ENCODE peak calls at places on chromosomes 16 and 17, in eight cellular contexts. One of them, this sample, is unnamed.

GRCh38 chr17:51064061-51064735 is 56.5 kb downstream of the SPAG9 start:
- DNase-seq in GM20000: no peak
- DNase-seq in upper lobe of right lung: no peak
- DNase-seq in DND-41: no peak
- DNase-seq in stimulated activated CD4-positive, alpha-beta T cell treated with anti-CD3 and anti-CD28 coated beads, Interleukin-4, amount 100 ng/mL, for 4 hours: no peak
- DNase-seq in non-pigmented ciliary epithelial cell: no peak
- DNase-seq in coronary artery: no peak
- DNase-seq in hypothalamus: no peak
- DNase-seq in this sample: no peak

GRCh38 chr16:11781773-11782172 is 15.3 kb downstream of the ZC3H7A start:
- DNase-seq in non-pigmented ciliary epithelial cell: no peak
- DNase-seq in GM20000: no peak
- DNase-seq in hypothalamus: peak; percentile 34
- DNase-seq in stimulated activated CD4-positive, alpha-beta T cell treated with anti-CD3 and anti-CD28 coated beads, Interleukin-4, amount 100 ng/mL, for 4 hours: no peak
- DNase-seq in DND-41: no peak
- DNase-seq in coronary artery: no peak
- DNase-seq in upper lobe of right lung: no peak
- DNase-seq in this sample: no peak

GRCh38 chr17:82734987-82735866 is at the start of gene FN3K:
- DNase-seq in upper lobe of right lung: peak; percentile 86
- DNase-seq in GM20000: peak; percentile 61
- DNase-seq in stimulated activated CD4-positive, alpha-beta T cell treated with anti-CD3 and anti-CD28 coated beads, Interleukin-4, amount 100 ng/mL, for 4 hours: peak; percentile 45
- DNase-seq in coronary artery: peak; percentile 84
- DNase-seq in hypothalamus: peak; percentile 70
- DNase-seq in DND-41: no peak
- DNase-seq in non-pigmented ciliary epithelial cell: no peak
- DNase-seq in this sample: peak; percentile 91

GRCh38 chr16:11291021-11291716 is 10.0 kb upstream of the PRM1 start:
- DNase-seq in non-pigmented ciliary epithelial cell: no peak
- DNase-seq in coronary artery: no peak
- DNase-seq in upper lobe of right lung: no peak
- DNase-seq in DND-41: no peak
- DNase-seq in stimulated activated CD4-positive, alpha-beta T cell treated with anti-CD3 and anti-CD28 coated beads, Interleukin-4, amount 100 ng/mL, for 4 hours: no peak
- DNase-seq in GM20000: no peak
- DNase-seq in hypothalamus: no peak
- DNase-seq in this sample: no peak

GRCh38 chr16:56868175-56868574 is 3.2 kb downstream of the SLC12A3 start:
- DNase-seq in GM20000: no peak
- DNase-seq in stimulated activated CD4-positive, alpha-beta T cell treated with anti-CD3 and anti-CD28 coated beads, Interleukin-4, amount 100 ng/mL, for 4 hours: no peak
- DNase-seq in coronary artery: no peak
- DNase-seq in DND-41: no peak
- DNase-seq in non-pigmented ciliary epithelial cell: no peak
- DNase-seq in upper lobe of right lung: no peak
- DNase-seq in hypothalamus: no peak
- DNase-seq in this sample: no peak

GRCh38 chr17:7951143-7951792 is 19.3 kb downstream of the CNTROB start:
- DNase-seq in upper lobe of right lung: no peak
- DNase-seq in non-pigmented ciliary epithelial cell: no peak
- DNase-seq in coronary artery: no peak
- DNase-seq in DND-41: no peak
- DNase-seq in stimulated activated CD4-positive, alpha-beta T cell treated with anti-CD3 and anti-CD28 coated beads, Interleukin-4, amount 100 ng/mL, for 4 hours: peak; percentile 45
- DNase-seq in hypothalamus: no peak
- DNase-seq in GM20000: peak; percentile 67
- DNase-seq in this sample: no peak

GRCh38 chr17:36057900-36058299 is 6.2 kb upstream of the CCL18 start:
- DNase-seq in hypothalamus: no peak
- DNase-seq in stimulated activated CD4-positive, alpha-beta T cell treated with anti-CD3 and anti-CD28 coated beads, Interleukin-4, amount 100 ng/mL, for 4 hours: no peak
- DNase-seq in DND-41: no peak
- DNase-seq in non-pigmented ciliary epithelial cell: no peak
- DNase-seq in coronary artery: no peak
- DNase-seq in GM20000: no peak
- DNase-seq in upper lobe of right lung: no peak
- DNase-seq in this sample: no peak

GRCh38 chr16:11602321-11602720 is 15.6 kb upstream of the LITAF start:
- DNase-seq in coronary artery: no peak
- DNase-seq in GM20000: no peak
- DNase-seq in stimulated activated CD4-positive, alpha-beta T cell treated with anti-CD3 and anti-CD28 coated beads, Interleukin-4, amount 100 ng/mL, for 4 hours: no peak
- DNase-seq in non-pigmented ciliary epithelial cell: no peak
- DNase-seq in hypothalamus: no peak
- DNase-seq in DND-41: no peak
- DNase-seq in upper lobe of right lung: peak; percentile 3
- DNase-seq in this sample: no peak

GRCh38 chr17:30249460-30249859 is 14.0 kb upstream of the SLC6A4 start:
- DNase-seq in stimulated activated CD4-positive, alpha-beta T cell treated with anti-CD3 and anti-CD28 coated beads, Interleukin-4, amount 100 ng/mL, for 4 hours: no peak
- DNase-seq in GM20000: no peak
- DNase-seq in DND-41: no peak
- DNase-seq in coronary artery: no peak
- DNase-seq in non-pigmented ciliary epithelial cell: no peak
- DNase-seq in hypothalamus: no peak
- DNase-seq in upper lobe of right lung: no peak
- DNase-seq in this sample: no peak

GRCh38 chr17:49572226-49572625 is 3.4 kb upstream of the NXPH3 start:
- DNase-seq in stimulated activated CD4-positive, alpha-beta T cell treated with anti-CD3 and anti-CD28 coated beads, Interleukin-4, amount 100 ng/mL, for 4 hours: no peak
- DNase-seq in coronary artery: peak; percentile 62
- DNase-seq in DND-41: no peak
- DNase-seq in upper lobe of right lung: peak; percentile 43
- DNase-seq in hypothalamus: no peak
- DNase-seq in non-pigmented ciliary epithelial cell: no peak
- DNase-seq in GM20000: no peak
- DNase-seq in this sample: peak; percentile 25

GRCh38 chr17:76382803-76383644 is 1.4 kb upstream of the SPHK1 start:
- DNase-seq in GM20000: peak; percentile 92
- DNase-seq in DND-41: peak; percentile 75
- DNase-seq in stimulated activated CD4-positive, alpha-beta T cell treated with anti-CD3 and anti-CD28 coated beads, Interleukin-4, amount 100 ng/mL, for 4 hours: peak; percentile 64
- DNase-seq in hypothalamus: no peak
- DNase-seq in upper lobe of right lung: peak; percentile 82
- DNase-seq in non-pigmented ciliary epithelial cell: no peak
- DNase-seq in coronary artery: no peak
- DNase-seq in this sample: peak; percentile 89

GRCh38 chr16:3824121-3824795 is 56.3 kb downstream of the CREBBP start:
- DNase-seq in DND-41: no peak
- DNase-seq in non-pigmented ciliary epithelial cell: no peak
- DNase-seq in stimulated activated CD4-positive, alpha-beta T cell treated with anti-CD3 and anti-CD28 coated beads, Interleukin-4, amount 100 ng/mL, for 4 hours: no peak
- DNase-seq in GM20000: no peak
- DNase-seq in coronary artery: no peak
- DNase-seq in upper lobe of right lung: no peak
- DNase-seq in hypothalamus: peak; percentile 3
- DNase-seq in this sample: no peak

GRCh38 chr16:78240459-78241222 is 141.2 kb downstream of the WWOX start:
- DNase-seq in stimulated activated CD4-positive, alpha-beta T cell treated with anti-CD3 and anti-CD28 coated beads, Interleukin-4, amount 100 ng/mL, for 4 hours: no peak
- DNase-seq in GM20000: no peak
- DNase-seq in non-pigmented ciliary epithelial cell: no peak
- DNase-seq in hypothalamus: no peak
- DNase-seq in upper lobe of right lung: no peak
- DNase-seq in DND-41: no peak
- DNase-seq in coronary artery: peak; percentile 29
- DNase-seq in this sample: no peak

GRCh38 chr17:71147906-71148305 is 972.9 kb upstream of the SOX9 start:
- DNase-seq in DND-41: no peak
- DNase-seq in hypothalamus: no peak
- DNase-seq in non-pigmented ciliary epithelial cell: no peak
- DNase-seq in stimulated activated CD4-positive, alpha-beta T cell treated with anti-CD3 and anti-CD28 coated beads, Interleukin-4, amount 100 ng/mL, for 4 hours: no peak
- DNase-seq in GM20000: no peak
- DNase-seq in upper lobe of right lung: no peak
- DNase-seq in coronary artery: no peak
- DNase-seq in this sample: no peak

GRCh38 chr16:5428932-5429331 is 331.3 kb upstream of the EEF2KMT start:
- DNase-seq in non-pigmented ciliary epithelial cell: no peak
- DNase-seq in DND-41: no peak
- DNase-seq in upper lobe of right lung: no peak
- DNase-seq in coronary artery: no peak
- DNase-seq in GM20000: no peak
- DNase-seq in hypothalamus: no peak
- DNase-seq in stimulated activated CD4-positive, alpha-beta T cell treated with anti-CD3 and anti-CD28 coated beads, Interleukin-4, amount 100 ng/mL, for 4 hours: no peak
- DNase-seq in this sample: no peak

GRCh38 chr17:54754560-54754959 is 146.1 kb upstream of the TOM1L1 start:
- DNase-seq in non-pigmented ciliary epithelial cell: no peak
- DNase-seq in GM20000: no peak
- DNase-seq in upper lobe of right lung: no peak
- DNase-seq in hypothalamus: no peak
- DNase-seq in stimulated activated CD4-positive, alpha-beta T cell treated with anti-CD3 and anti-CD28 coated beads, Interleukin-4, amount 100 ng/mL, for 4 hours: no peak
- DNase-seq in coronary artery: no peak
- DNase-seq in DND-41: peak; percentile 4
- DNase-seq in this sample: no peak

GRCh38 chr16:83923581-83924365 is 24.9 kb downstream of the MLYCD start:
- DNase-seq in hypothalamus: no peak
- DNase-seq in coronary artery: no peak
- DNase-seq in stimulated activated CD4-positive, alpha-beta T cell treated with anti-CD3 and anti-CD28 coated beads, Interleukin-4, amount 100 ng/mL, for 4 hours: no peak
- DNase-seq in GM20000: no peak
- DNase-seq in upper lobe of right lung: peak; percentile 59
- DNase-seq in non-pigmented ciliary epithelial cell: no peak
- DNase-seq in DND-41: no peak
- DNase-seq in this sample: no peak

GRCh38 chr17:3813171-3813570 is 12.2 kb upstream of the ITGAE start:
- DNase-seq in stimulated activated CD4-positive, alpha-beta T cell treated with anti-CD3 and anti-CD28 coated beads, Interleukin-4, amount 100 ng/mL, for 4 hours: no peak
- DNase-seq in non-pigmented ciliary epithelial cell: no peak
- DNase-seq in upper lobe of right lung: no peak
- DNase-seq in DND-41: no peak
- DNase-seq in hypothalamus: no peak
- DNase-seq in coronary artery: no peak
- DNase-seq in GM20000: no peak
- DNase-seq in this sample: no peak

GRCh38 chr16:82587289-82587688 is 39.5 kb upstream of the CDH13 start:
- DNase-seq in non-pigmented ciliary epithelial cell: no peak
- DNase-seq in upper lobe of right lung: no peak
- DNase-seq in GM20000: no peak
- DNase-seq in hypothalamus: no peak
- DNase-seq in stimulated activated CD4-positive, alpha-beta T cell treated with anti-CD3 and anti-CD28 coated beads, Interleukin-4, amount 100 ng/mL, for 4 hours: no peak
- DNase-seq in coronary artery: no peak
- DNase-seq in DND-41: no peak
- DNase-seq in this sample: no peak

GRCh38 chr17:41535764-41536481 is 7.8 kb upstream of the KRT19 start:
- DNase-seq in hypothalamus: no peak
- DNase-seq in GM20000: no peak
- DNase-seq in coronary artery: no peak
- DNase-seq in upper lobe of right lung: peak; percentile 62
- DNase-seq in DND-41: no peak
- DNase-seq in non-pigmented ciliary epithelial cell: no peak
- DNase-seq in stimulated activated CD4-positive, alpha-beta T cell treated with anti-CD3 and anti-CD28 coated beads, Interleukin-4, amount 100 ng/mL, for 4 hours: no peak
- DNase-seq in this sample: peak; percentile 75

This sample was measured in posterior vena cava.